ENCODE peak calls at places on chromosomes 2 and 18, in eight cellular contexts. C is naive thymus-derived CD4-positive, alpha-beta T cell; W is CD4-positive, alpha-beta T cell; H is heart left ventricle; J is PC-3; T is body of pancreas; K is HepG2; V is upper lobe of right lung. Z is an unnamed sample. For H3K27me3, the result is how much of the 10 kb centered on the place peaks cover.

GRCh38 chr2:168781191-168781818 is 21.1 kb upstream of the NOSTRIN start:
- ATAC-seq in C (no peak), W (no peak), H (no peak), J (no peak), T (peak), K (no peak), V (no peak), Z (no peak)

GRCh38 chr2:203656522-203657287 is 49.7 kb upstream of the CD28 start:
- ATAC-seq in C (peak), W (peak), H (peak), J (no peak), T (peak), K (peak), V (peak), Z (peak)

GRCh38 chr2:101625387-101625786 is 72.1 kb upstream of the MAP4K4 start:
- ATAC-seq in C (peak), W (no peak), H (no peak), J (no peak), T (no peak), K (peak), V (peak), Z (no peak)

GRCh38 chr2:239677455-239678185 is 276.8 kb upstream of the HDAC4 start:
- ATAC-seq in C (no peak), W (no peak), H (no peak), J (no peak), T (no peak), K (no peak), V (no peak), Z (no peak)

GRCh38 chr2:18889565-18890332 is 300.4 kb upstream of the NT5C1B start:
- ATAC-seq in C (no peak), W (no peak), H (peak), J (no peak), T (no peak), K (peak), V (no peak), Z (peak)

GRCh38 chr2:203679401-203679800 is 27.0 kb upstream of the CD28 start:
- ATAC-seq in C (no peak), W (no peak), H (no peak), J (no peak), T (no peak), K (no peak), V (no peak), Z (no peak)

GRCh38 chr2:177894546-177894945 is 178.0 kb downstream of the PDE11A start:
- ATAC-seq in C (no peak), W (no peak), H (no peak), J (no peak), T (no peak), K (no peak), V (no peak), Z (no peak)

GRCh38 chr2:16386000-16386399 is 279.6 kb downstream of the CYRIA start:
- ATAC-seq in C (no peak), W (no peak), H (no peak), J (no peak), T (no peak), K (no peak), V (no peak), Z (no peak)

GRCh38 chr2:180006781-180007579 is at the start of gene CWC22:
- ATAC-seq in C (peak), W (peak), H (peak), J (peak), T (peak), K (peak), V (peak), Z (peak)

GRCh38 chr2:648476-649424 is 28.5 kb downstream of the TMEM18 start:
- ATAC-seq in C (no peak), W (no peak), H (no peak), J (no peak), T (no peak), K (peak), V (no peak), Z (no peak)
- H3K27me3 ChIP-seq in C (under half), W (under half), H (under half), J (under half), T (under half), K (half or more), V (under half), Z (half or more)

DNA sequence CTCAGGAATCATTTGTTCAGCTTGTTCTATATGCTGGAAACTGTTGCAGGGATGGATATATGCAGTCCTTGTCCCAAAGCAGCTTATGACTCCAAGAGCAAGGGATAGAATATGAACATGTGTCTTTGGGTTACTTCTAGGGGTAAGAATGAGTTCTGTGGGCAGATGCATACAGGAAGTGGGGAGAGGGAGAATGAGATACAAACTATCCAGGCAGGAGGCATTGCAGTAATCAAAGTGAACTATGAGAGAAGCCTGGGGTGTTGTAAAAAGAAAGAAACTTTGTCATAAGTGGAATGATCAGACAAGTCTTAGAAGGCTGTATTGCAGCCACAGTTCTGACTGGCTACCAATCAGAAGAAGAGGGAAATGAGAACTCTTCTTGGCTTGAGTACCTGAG is 44.8 kb upstream of the RAB6D start:
- ATAC-seq in C (no peak), W (no peak), H (no peak), J (no peak), T (no peak), K (no peak), V (no peak), Z (no peak)
- H3K27me3 ChIP-seq in C (under half), W (under half), H (under half), J (half or more), T (under half), K (under half), V (under half), Z (under half)

DNA sequence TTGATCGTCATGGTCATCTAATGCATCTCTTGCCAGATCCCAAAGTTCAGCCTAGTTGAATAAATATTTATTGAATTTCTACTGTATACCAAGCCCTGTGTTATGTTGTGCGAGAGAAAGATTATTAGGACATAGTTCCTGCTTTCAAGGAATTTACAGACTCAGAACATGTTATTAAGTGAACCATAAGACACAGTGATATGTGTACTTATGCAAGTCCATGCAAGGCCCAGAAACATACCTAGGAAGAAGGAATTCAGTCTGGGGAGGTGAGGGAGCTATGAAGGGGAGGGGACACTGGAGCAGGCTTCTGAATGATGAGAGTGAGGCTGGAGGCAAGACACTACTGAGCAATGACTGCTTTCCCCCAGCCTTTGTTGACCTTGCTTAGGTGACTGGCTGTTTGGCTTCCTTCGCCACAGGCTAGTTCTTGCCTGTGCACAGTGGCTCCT is 81.4 kb downstream of the ACAA2 start:
- ATAC-seq in C (no peak), W (no peak), H (no peak), J (no peak), T (no peak), K (peak), V (no peak), Z (no peak)
- H3K27me3 ChIP-seq in C (under half), W (under half), H (under half), J (under half), T (under half), K (under half), V (under half), Z (under half)

GRCh38 chr18:11653521-11653920 is 35.5 kb upstream of the GNAL start:
- ATAC-seq in C (no peak), W (no peak), H (no peak), J (no peak), T (no peak), K (no peak), V (no peak), Z (no peak)
- H3K27me3 ChIP-seq in C (under half), W (under half), H (under half), J (half or more), T (under half), K (under half), V (under half), Z (under half)

GRCh38 chr2:176085861-176086771 is 2.4 kb upstream of the EVX2 start:
- ATAC-seq in C (no peak), W (no peak), H (no peak), J (peak), T (no peak), K (peak), V (no peak), Z (no peak)
- H3K27me3 ChIP-seq in C (half or more), W (half or more), H (half or more), J (half or more), T (half or more), K (half or more), V (half or more), Z (half or more)

GRCh38 chr2:229712125-229712524 is 2.2 kb downstream of the DNER start:
- ATAC-seq in C (no peak), W (no peak), H (no peak), J (no peak), T (no peak), K (no peak), V (no peak), Z (no peak)
- H3K27me3 ChIP-seq in C (under half), W (half or more), H (under half), J (half or more), T (under half), K (under half), V (half or more), Z (half or more)

GRCh38 chr2:120472031-120472430 is 126.1 kb downstream of the INHBB start:
- ATAC-seq in C (no peak), W (no peak), H (no peak), J (no peak), T (no peak), K (no peak), V (no peak), Z (no peak)
- H3K27me3 ChIP-seq in C (under half), W (under half), H (under half), J (under half), T (under half), K (under half), V (under half), Z (under half)

GRCh38 chr18:45637546-45638327 is 22.5 kb downstream of the SLC14A2 start:
- ATAC-seq in C (no peak), W (no peak), H (no peak), J (no peak), T (no peak), K (no peak), V (peak), Z (peak)
- H3K27me3 ChIP-seq in C (under half), W (under half), H (under half), J (under half), T (under half), K (under half), V (under half), Z (under half)

GRCh38 chr2:23208339-23208738 is 176.6 kb upstream of the KLHL29 start:
- ATAC-seq in C (no peak), W (no peak), H (no peak), J (no peak), T (no peak), K (peak), V (peak), Z (no peak)
- H3K27me3 ChIP-seq in C (under half), W (under half), H (under half), J (under half), T (under half), K (under half), V (under half), Z (under half)

GRCh38 chr2:218984239-218985020 is 554 bp downstream of the FEV start:
- ATAC-seq in C (no peak), W (no peak), H (no peak), J (peak), T (no peak), K (no peak), V (no peak), Z (no peak)
- H3K27me3 ChIP-seq in C (under half), W (half or more), H (half or more), J (half or more), T (half or more), K (half or more), V (half or more), Z (half or more)

Z was measured in gastroesophageal sphincter.